ENCODE peak calls at places on chromosomes 5 and 9, in nine cellular contexts. G is cardiac muscle cell; L is caudate nucleus; A is stimulated activated CD4-positive, alpha-beta T cell treated with anti-CD3 and anti-CD28 coated beads, Interleukin-1b, Interleukin-23, amount 100 ng/mL, for 24 hours; P is GM04503; Q is foreskin melanocyte; H is CD4-positive, alpha-beta T cell; F is Right ventricle myocardium superior; U is stimulated activated CD8-positive, alpha-beta memory T cell treated with anti-CD3 and anti-CD28 coated beads, Interleukin-15, amount 100 ng/mL, for 1 hour. K is an unnamed sample.

GRCh38 chr9:87753313-87753712 is 27.4 kb downstream of the CTSL start:
- DNase-seq in G (no peak), L (no peak), A (no peak), P (no peak), Q (no peak), H (no peak), F (no peak), U (no peak), K (no peak)

GRCh38 chr9:97560851-97561250 is 59.4 kb downstream of the TMOD1 start:
- DNase-seq in G (no peak), L (no peak), A (no peak), P (no peak), Q (no peak), H (no peak), F (no peak), U (no peak), K (no peak)

GRCh38 chr5:89353837-89354551 is 471.0 kb upstream of the MEF2C start:
- DNase-seq in G (no peak), L (no peak), A (no peak), P (no peak), Q (no peak), H (no peak), F (no peak), U (no peak), K (no peak)

GRCh38 chr9:109039539-109039938 is 26.2 kb upstream of the CTNNAL1 start:
- DNase-seq in G (no peak), L (no peak), A (no peak), P (no peak), Q (no peak), H (no peak), F (no peak), U (no peak), K (no peak)

GRCh38 chr9:134187821-134188420 is 23.6 kb upstream of the RNU6ATAC start:
- DNase-seq in G (no peak), L (no peak), A (no peak), P (no peak), Q (no peak), H (no peak), F (no peak), U (no peak), K (no peak)

GRCh38 chr5:51385214-51385613 is 2.0 kb downstream of the ISL1 start:
- DNase-seq in G (no peak), L (no peak), A (no peak), P (no peak), Q (no peak), H (no peak), F (no peak), U (no peak), K (no peak)

GRCh38 chr5:150738862-150739261 is 20.0 kb downstream of the DCTN4 start:
- DNase-seq in G (no peak), L (no peak), A (no peak), P (no peak), Q (no peak), H (no peak), F (no peak), U (no peak), K (no peak)

GRCh38 chr9:70639853-70640814 is 225.7 kb upstream of the KLF9 start:
- DNase-seq in G (peak), L (no peak), A (no peak), P (peak), Q (peak), H (no peak), F (no peak), U (no peak), K (peak)